ENCODE peak calls at places on chromosomes 7 and 10, in four cellular contexts. One of them, this sample, is unnamed.

GRCh38 chr10:62728479-62728878 is 76.0 kb upstream of the ADO start:
- DNase-seq in naive thymus-derived CD4-positive, alpha-beta T cell: no peak
- DNase-seq in keratinocyte: no peak
- DNase-seq in osteoblast: no peak
- DNase-seq in this sample: no peak

GRCh38 chr10:103040424-103040823 is 122.3 kb downstream of the CNNM2 start:
- DNase-seq in osteoblast: peak; percentile 86
- DNase-seq in naive thymus-derived CD4-positive, alpha-beta T cell: no peak
- DNase-seq in keratinocyte: peak; percentile 7
- DNase-seq in this sample: peak; percentile 7

GRCh38 chr10:123583639-123584418 is 82.3 kb upstream of the GPR26 start:
- DNase-seq in osteoblast: peak; percentile 93
- DNase-seq in naive thymus-derived CD4-positive, alpha-beta T cell: no peak
- DNase-seq in keratinocyte: no peak
- DNase-seq in this sample: peak; percentile 14

GRCh38 chr7:27198871-27199801 is 755 bp downstream of the HOXA13 start:
- DNase-seq in osteoblast: peak; percentile 91
- DNase-seq in keratinocyte: no peak
- DNase-seq in naive thymus-derived CD4-positive, alpha-beta T cell: no peak
- DNase-seq in this sample: no peak

GRCh38 chr7:105934577-105935185 is 28.4 kb upstream of the CDHR3 start:
- DNase-seq in naive thymus-derived CD4-positive, alpha-beta T cell: no peak
- DNase-seq in keratinocyte: no peak
- DNase-seq in osteoblast: no peak
- DNase-seq in this sample: peak; percentile 38

GRCh38 chr10:129790710-129791446 is 173.2 kb downstream of the EBF3 start:
- DNase-seq in osteoblast: peak; percentile 90
- DNase-seq in naive thymus-derived CD4-positive, alpha-beta T cell: no peak
- DNase-seq in keratinocyte: no peak
- DNase-seq in this sample: no peak

GRCh38 chr10:80878330-80878729 is 340.6 kb downstream of the SH2D4B start:
- DNase-seq in naive thymus-derived CD4-positive, alpha-beta T cell: no peak
- DNase-seq in osteoblast: no peak
- DNase-seq in keratinocyte: no peak
- DNase-seq in this sample: no peak

GRCh38 chr7:81638216-81638615 is 131.6 kb downstream of the HGF start:
- DNase-seq in osteoblast: no peak
- DNase-seq in naive thymus-derived CD4-positive, alpha-beta T cell: no peak
- DNase-seq in keratinocyte: no peak
- DNase-seq in this sample: peak; percentile 93

GRCh38 chr10:71531485-71532446 is 135.0 kb downstream of the CDH23 start:
- DNase-seq in keratinocyte: no peak
- DNase-seq in osteoblast: peak; percentile 81
- DNase-seq in naive thymus-derived CD4-positive, alpha-beta T cell: peak; percentile 11
- DNase-seq in this sample: no peak

GRCh38 chr7:130908345-130909160 is 174.5 kb upstream of the KLF14 start:
- DNase-seq in keratinocyte: no peak
- DNase-seq in naive thymus-derived CD4-positive, alpha-beta T cell: no peak
- DNase-seq in osteoblast: no peak
- DNase-seq in this sample: no peak
- H3K4me3 ChIP-seq in keratinocyte: peak overlapping the region; percentile 4
- H3K4me3 ChIP-seq in naive thymus-derived CD4-positive, alpha-beta T cell: no peak overlapping the region
- H3K4me3 ChIP-seq in osteoblast: peak overlapping the region; percentile 77
- H3K4me3 ChIP-seq in this sample: peak overlapping the region; percentile 61

DNA sequence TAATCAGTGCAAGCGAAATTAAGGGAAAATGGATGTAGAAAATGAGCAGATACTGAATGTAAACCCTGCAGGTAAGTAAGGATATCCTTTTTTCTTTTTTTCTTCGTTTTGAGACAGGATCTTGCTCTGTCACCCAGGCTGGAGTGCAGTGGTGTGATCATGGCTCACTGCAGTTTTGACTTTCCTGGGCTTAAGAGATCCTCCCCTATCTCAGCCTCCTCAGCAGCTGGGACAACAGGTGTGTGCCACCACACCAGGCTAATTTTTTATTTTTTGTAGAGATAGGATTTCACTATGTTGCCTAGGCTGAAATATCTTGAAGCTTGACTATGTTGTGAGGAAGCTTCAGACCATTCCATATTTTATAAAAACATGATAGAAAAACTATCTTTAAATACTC is 4.3 kb downstream of the PDCD4 start:
- DNase-seq in osteoblast: no peak
- DNase-seq in keratinocyte: no peak
- DNase-seq in naive thymus-derived CD4-positive, alpha-beta T cell: no peak
- DNase-seq in this sample: no peak
- H3K4me3 ChIP-seq in osteoblast: no peak overlapping the region
- H3K4me3 ChIP-seq in keratinocyte: no peak overlapping the region
- H3K4me3 ChIP-seq in naive thymus-derived CD4-positive, alpha-beta T cell: no peak overlapping the region
- H3K4me3 ChIP-seq in this sample: no peak overlapping the region

DNA sequence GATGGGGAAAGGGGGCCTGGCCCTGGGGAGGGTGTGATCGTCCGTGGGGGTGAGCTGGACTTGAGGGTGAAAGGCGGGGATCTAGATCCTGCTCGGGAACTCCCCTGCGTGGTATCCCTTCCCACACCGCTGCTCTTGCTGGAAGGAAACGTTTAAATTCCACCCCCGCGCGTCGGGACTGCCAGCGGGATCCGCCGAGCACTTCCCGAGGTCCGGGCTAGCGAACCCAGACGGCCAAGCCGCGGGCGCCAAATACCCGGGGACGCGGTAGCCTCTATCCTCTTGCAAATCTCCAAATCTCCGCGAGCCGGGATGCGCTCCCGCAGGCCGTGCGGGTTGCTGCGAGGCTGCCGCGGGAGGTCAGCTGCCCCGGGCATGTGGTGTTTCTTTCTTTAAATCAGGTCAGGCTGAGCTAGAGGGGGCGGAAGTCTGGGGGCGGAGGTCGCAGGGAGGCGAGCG is 904 bp downstream of the NPTX2 start:
- DNase-seq in keratinocyte: no peak
- DNase-seq in naive thymus-derived CD4-positive, alpha-beta T cell: no peak
- DNase-seq in osteoblast: no peak
- DNase-seq in this sample: no peak
- H3K4me3 ChIP-seq in keratinocyte: no peak overlapping the region
- H3K4me3 ChIP-seq in naive thymus-derived CD4-positive, alpha-beta T cell: no peak overlapping the region
- H3K4me3 ChIP-seq in osteoblast: no peak overlapping the region
- H3K4me3 ChIP-seq in this sample: peak overlapping the region; percentile 56

DNA sequence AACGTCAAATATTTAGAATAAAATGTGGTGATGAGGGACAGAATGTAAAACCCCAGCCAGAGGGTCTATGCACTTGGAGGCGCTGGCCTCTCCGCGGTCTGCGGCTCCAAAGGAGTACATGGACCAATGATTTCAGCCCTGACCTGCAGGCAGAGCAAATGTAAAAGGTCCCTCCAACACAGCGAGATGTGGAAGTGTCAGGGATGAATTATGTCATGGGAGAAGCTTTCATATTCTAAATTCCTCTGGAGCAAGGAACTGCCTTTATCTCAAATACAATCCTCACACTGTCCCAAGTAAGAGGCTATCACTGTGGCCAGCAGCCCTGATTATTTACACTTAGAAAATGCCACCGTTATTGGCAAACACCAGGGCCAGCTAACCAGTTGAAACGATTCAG is 139.4 kb downstream of the GFRA1 start:
- DNase-seq in keratinocyte: no peak
- DNase-seq in osteoblast: no peak
- DNase-seq in naive thymus-derived CD4-positive, alpha-beta T cell: no peak
- DNase-seq in this sample: no peak
- H3K4me3 ChIP-seq in keratinocyte: no peak overlapping the region
- H3K4me3 ChIP-seq in osteoblast: no peak overlapping the region
- H3K4me3 ChIP-seq in naive thymus-derived CD4-positive, alpha-beta T cell: no peak overlapping the region
- H3K4me3 ChIP-seq in this sample: no peak overlapping the region

GRCh38 chr7:43076606-43077005 is 35.8 kb upstream of the HECW1 start:
- DNase-seq in naive thymus-derived CD4-positive, alpha-beta T cell: no peak
- DNase-seq in osteoblast: no peak
- DNase-seq in keratinocyte: no peak
- DNase-seq in this sample: no peak
- H3K4me3 ChIP-seq in naive thymus-derived CD4-positive, alpha-beta T cell: no peak overlapping the region
- H3K4me3 ChIP-seq in osteoblast: no peak overlapping the region
- H3K4me3 ChIP-seq in keratinocyte: no peak overlapping the region
- H3K4me3 ChIP-seq in this sample: no peak overlapping the region

GRCh38 chr7:129341838-129342806 is 92.1 kb upstream of the STRIP2 start:
- DNase-seq in keratinocyte: no peak
- DNase-seq in naive thymus-derived CD4-positive, alpha-beta T cell: no peak
- DNase-seq in osteoblast: no peak
- DNase-seq in this sample: no peak
- H3K4me3 ChIP-seq in keratinocyte: no peak overlapping the region
- H3K4me3 ChIP-seq in naive thymus-derived CD4-positive, alpha-beta T cell: no peak overlapping the region
- H3K4me3 ChIP-seq in osteoblast: no peak overlapping the region
- H3K4me3 ChIP-seq in this sample: no peak overlapping the region

DNA sequence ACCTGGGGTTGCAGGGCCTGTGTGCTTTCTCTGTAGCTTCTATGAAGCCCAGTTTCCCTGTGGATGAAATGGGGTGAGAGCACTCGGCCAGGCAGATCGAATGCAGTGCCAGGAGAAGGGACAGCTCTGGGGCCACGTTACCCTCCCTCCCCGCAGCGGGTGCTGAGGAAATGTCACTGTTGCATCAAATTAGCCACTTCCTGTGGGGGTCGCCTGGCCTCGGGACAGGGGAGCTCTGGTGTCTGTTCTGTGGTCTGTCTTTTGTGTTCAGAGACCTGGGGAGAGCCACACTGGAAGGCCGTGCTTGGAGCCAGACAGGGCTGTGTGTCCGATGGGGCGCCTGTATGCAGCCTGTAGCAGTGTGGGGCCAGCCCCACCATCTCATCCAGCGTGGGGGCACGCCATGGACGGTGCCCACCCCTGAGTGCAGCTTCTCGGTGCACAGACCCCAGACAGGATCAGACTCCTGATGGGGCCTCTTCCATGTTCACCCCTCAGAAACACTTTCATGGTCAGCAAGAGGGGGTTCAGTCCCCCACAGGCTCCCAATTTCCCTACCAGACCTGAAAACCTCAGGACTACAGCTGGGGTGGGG is 13.6 kb downstream of the TTYH3 start:
- DNase-seq in osteoblast: peak; percentile 91
- DNase-seq in naive thymus-derived CD4-positive, alpha-beta T cell: peak; percentile 20
- DNase-seq in keratinocyte: no peak
- DNase-seq in this sample: no peak
- H3K4me3 ChIP-seq in osteoblast: no peak overlapping the region
- H3K4me3 ChIP-seq in naive thymus-derived CD4-positive, alpha-beta T cell: peak overlapping the region; percentile 32
- H3K4me3 ChIP-seq in keratinocyte: no peak overlapping the region
- H3K4me3 ChIP-seq in this sample: no peak overlapping the region

DNA sequence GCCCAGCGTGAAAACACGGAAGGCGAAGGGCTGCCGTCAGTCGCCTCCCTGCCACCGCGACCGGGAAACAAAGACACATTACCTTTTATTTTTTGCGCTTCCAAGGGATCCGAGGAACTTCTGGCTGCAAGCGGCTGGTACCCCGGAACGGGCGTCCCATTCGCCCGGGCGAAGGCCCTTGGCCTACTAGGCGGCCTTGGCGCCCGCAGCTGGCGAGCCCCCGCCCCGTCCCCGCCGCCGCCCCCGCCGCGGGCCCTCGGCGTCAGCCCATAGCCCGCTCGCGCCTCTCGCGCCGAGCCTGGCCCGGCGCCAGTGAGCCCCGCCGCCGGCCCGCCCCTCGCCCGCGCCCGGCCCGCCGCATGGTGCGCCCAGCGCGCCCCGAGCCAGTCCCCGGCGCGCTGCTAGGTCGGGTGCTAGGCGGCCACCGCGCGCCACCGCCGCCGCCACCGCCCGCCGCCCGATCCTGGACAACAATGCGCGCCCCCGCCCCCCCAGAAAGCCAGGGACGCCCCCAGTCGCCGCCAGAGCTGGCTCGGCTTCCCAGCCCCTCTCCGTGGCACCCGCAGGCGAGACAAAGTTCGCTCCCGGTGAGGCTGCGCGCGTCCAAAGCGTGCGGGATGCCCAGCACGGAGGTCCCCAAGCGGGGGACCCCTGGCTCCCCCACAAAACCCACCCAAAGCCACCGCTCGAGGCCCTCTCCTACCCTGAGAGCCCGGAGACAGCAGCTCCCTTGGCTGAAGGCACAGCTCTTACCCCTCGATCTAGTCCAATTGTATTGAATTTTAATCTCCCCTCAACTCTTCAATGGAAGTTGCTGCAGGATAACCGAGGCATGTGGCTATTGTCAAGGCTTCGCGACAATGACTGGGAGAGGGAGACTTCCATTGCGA is 305.0 kb downstream of the PRPF18 start:
- DNase-seq in osteoblast: peak; percentile 93
- DNase-seq in keratinocyte: no peak
- DNase-seq in naive thymus-derived CD4-positive, alpha-beta T cell: peak; percentile 7
- DNase-seq in this sample: no peak
- H3K4me3 ChIP-seq in osteoblast: peak overlapping the region; percentile 73
- H3K4me3 ChIP-seq in keratinocyte: peak overlapping the region; percentile 35
- H3K4me3 ChIP-seq in naive thymus-derived CD4-positive, alpha-beta T cell: peak overlapping the region; percentile 32
- H3K4me3 ChIP-seq in this sample: peak overlapping the region; percentile 69

This sample was measured in skeletal muscle cell.